ENCODE peak calls at places on chromosomes 11 and 22, in five cellular contexts. L is kidney, S is keratinocyte, R is IMR-90, C is Karpas-422. G is an unnamed sample.

GRCh38 chr11:59012942-59013256 is 73.2 kb upstream of the GLYATL1B start:
- DNase-seq in L (no peak), S (no peak), R (no peak), C (no peak), G (no peak)

GRCh38 chr22:46649176-46650077 is 29.2 kb downstream of the GRAMD4 start:
- DNase-seq in L (no peak), S (no peak), R (peak), C (no peak), G (no peak)

GRCh38 chr11:130179396-130180306 is 20.1 kb downstream of the ST14 start:
- DNase-seq in L (peak), S (no peak), R (no peak), C (no peak), G (no peak)

GRCh38 chr11:108223449-108224149 is 732 bp downstream of the ATM start:
- DNase-seq in L (no peak), S (no peak), R (peak), C (peak), G (no peak)

GRCh38 chr11:61555051-61555969 is 25.6 kb downstream of the SYT7 start:
- DNase-seq in L (no peak), S (no peak), R (no peak), C (no peak), G (no peak)

GRCh38 chr11:74282421-74282820 is 29.0 kb downstream of the P4HA3 start:
- DNase-seq in L (no peak), S (no peak), R (no peak), C (no peak), G (no peak)

GRCh38 chr11:69321877-69322350 is 28.0 kb downstream of the MYEOV start:
- DNase-seq in L (no peak), S (peak), R (peak), C (no peak), G (no peak)

GRCh38 chr11:116984589-116984988 is 113.6 kb downstream of the SIK3 start:
- DNase-seq in L (no peak), S (peak), R (peak), C (no peak), G (peak)

GRCh38 chr11:100640646-100641045 is 46.4 kb upstream of the ARHGAP42 start:
- DNase-seq in L (no peak), S (no peak), R (peak), C (no peak), G (no peak)

GRCh38 chr11:19972091-19972490 is 188.2 kb downstream of the DBX1 start:
- DNase-seq in L (no peak), S (no peak), R (no peak), C (no peak), G (no peak)

GRCh38 chr22:19942886-19943664 is 1.5 kb upstream of the TXNRD2 start:
- DNase-seq in L (peak), S (no peak), R (peak), C (no peak), G (no peak)

GRCh38 chr22:50278956-50279619 is 8.9 kb upstream of the MAPK11 start:
- DNase-seq in L (no peak), S (no peak), R (no peak), C (no peak), G (no peak)

GRCh38 chr11:66981976-66982578 is 7.0 kb downstream of the C11orf86 start:
- DNase-seq in L (peak), S (no peak), R (peak), C (peak), G (no peak)

GRCh38 chr11:1202154-1202775 is 20.6 kb upstream of the MUC5B start:
- DNase-seq in L (peak), S (no peak), R (no peak), C (peak), G (no peak)

GRCh38 chr11:70468256-70469230 is 70.2 kb downstream of the CTTN start:
- DNase-seq in L (no peak), S (no peak), R (no peak), C (no peak), G (no peak)

GRCh38 chr11:35330924-35331323 is 88.4 kb downstream of the SLC1A2 start:
- DNase-seq in L (no peak), S (no peak), R (no peak), C (no peak), G (no peak)

GRCh38 chr11:60477035-60477445 is 15.5 kb upstream of the MS4A12 start:
- DNase-seq in L (no peak), S (no peak), R (no peak), C (peak), G (no peak)

GRCh38 chr11:87015645-87016044 is 22.1 kb upstream of the TMEM135 start:
- DNase-seq in L (no peak), S (no peak), R (no peak), C (no peak), G (no peak)

GRCh38 chr11:4495487-4495886 is 13.0 kb downstream of the OR52K1 start:
- DNase-seq in L (no peak), S (no peak), R (no peak), C (no peak), G (no peak)

GRCh38 chr11:126135182-126136176 is 72.8 kb upstream of the CDON start:
- DNase-seq in L (no peak), S (no peak), R (no peak), C (no peak), G (no peak)

GRCh38 chr22:45731041-45731797 is 59.6 kb downstream of the ATXN10 start:
- DNase-seq in L (no peak), S (no peak), R (peak), C (no peak), G (no peak)

GRCh38 chr11:80613630-80614029 is 1172.8 kb upstream of the TENM4 start:
- DNase-seq in L (no peak), S (no peak), R (no peak), C (no peak), G (no peak)

GRCh38 chr22:47767403-47767802 is 1005.0 kb downstream of the TBC1D22A start:
- DNase-seq in L (no peak), S (peak), R (no peak), C (no peak), G (no peak)

GRCh38 chr11:1471736-1472135 is 14.8 kb downstream of the MOB2 start:
- DNase-seq in L (peak), S (no peak), R (no peak), C (no peak), G (no peak)

GRCh38 chr11:99176430-99176829 is 155.7 kb downstream of the CNTN5 start:
- DNase-seq in L (no peak), S (no peak), R (no peak), C (no peak), G (no peak)

GRCh38 chr11:32173435-32173834 is 82.6 kb downstream of the RCN1 start:
- DNase-seq in L (peak), S (no peak), R (peak), C (peak), G (no peak)
- H3K9ac ChIP-seq in L (no peak), S (no peak), R (no peak), C (no peak), G (no peak)

DNA sequence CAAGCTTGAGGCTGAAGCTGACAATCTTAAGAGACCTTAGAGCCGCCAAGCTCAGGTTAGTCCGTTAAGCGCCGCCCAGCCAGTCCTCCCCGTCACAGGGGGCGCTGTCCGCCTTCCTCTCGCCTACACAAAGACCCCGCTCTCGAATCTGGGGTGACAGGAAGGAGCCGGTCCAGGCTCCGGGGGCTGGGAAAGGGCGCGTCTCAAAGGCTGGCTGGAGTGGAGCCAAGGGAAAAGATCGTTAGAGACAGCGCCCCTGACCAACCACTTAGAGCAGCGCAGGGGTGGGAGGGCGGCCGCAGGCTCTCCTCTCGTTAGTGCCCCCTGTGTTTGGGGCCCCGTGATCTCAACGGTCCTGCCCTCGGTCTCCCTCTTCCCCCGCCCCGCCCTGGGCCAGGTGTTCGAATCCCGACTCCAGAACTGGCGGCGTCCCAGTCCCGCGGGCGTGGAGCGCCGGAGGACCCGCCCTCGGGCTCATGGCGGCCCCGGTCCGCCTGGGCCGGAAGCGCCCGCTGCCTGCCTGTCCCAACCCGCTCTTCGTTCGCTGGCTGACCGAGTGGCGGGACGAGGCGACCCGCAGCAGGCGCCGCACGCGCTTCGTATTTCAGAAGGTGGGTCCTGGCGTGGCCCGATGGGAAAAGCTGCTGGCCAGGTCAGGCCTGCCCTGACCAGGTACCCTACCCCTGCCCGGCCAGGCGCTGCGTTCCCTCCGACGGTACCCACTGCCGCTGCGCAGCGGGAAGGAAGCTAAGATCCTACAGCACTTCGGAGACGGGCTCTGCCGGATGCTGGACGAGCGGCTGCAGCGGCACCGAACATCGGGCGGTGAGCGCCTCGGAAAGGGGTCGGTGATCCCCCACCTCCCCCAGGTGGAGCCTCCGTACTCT is at the start of gene MUS81:
- DNase-seq in L (peak), S (peak), R (peak), C (peak), G (peak)
- H3K27ac ChIP-seq in L (peak), S (peak), R (peak), C (peak), G (peak)

DNA sequence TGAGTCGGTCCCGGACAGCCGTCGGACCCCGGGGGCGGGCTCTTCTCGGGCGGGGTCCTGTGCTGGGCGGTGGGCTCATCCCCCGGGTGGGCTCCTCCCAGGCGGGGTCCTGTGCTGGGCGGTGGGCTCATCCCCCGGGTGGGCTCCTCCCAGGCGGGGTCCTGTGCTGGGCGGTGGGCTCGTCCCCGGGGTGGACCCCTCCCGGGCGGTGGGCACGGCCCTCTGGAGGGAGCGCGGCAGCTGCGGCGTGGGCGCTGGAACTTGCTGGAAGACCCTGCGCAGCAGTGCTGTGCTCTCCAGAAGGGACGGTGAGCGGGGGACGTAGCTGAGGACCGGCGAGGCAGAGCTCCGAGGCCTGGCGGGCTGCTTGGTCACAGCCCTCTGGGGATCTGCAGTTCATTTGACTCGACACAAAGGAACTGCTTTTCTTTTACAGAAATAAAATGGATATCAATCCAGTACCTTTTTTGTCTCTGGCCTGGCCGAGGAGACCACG is 602 bp downstream of the JAM3 start:
- DNase-seq in L (no peak), S (no peak), R (peak), C (no peak), G (no peak)
- H3K9ac ChIP-seq in L (no peak), S (no peak), R (peak), C (no peak), G (peak)

GRCh38 chr11:78801161-78801884 is 226.7 kb upstream of the NARS2 start:
- DNase-seq in L (no peak), S (peak), R (peak), C (no peak), G (no peak)
- H3K27ac ChIP-seq in L (peak), S (peak), R (peak), C (no peak), G (no peak)

GRCh38 chr11:76783294-76783900 is at the start of gene TSKU:
- DNase-seq in L (no peak), S (no peak), R (no peak), C (no peak), G (no peak)

GRCh38 chr11:76782526-76783293 is 446 bp upstream of the TSKU start:
- DNase-seq in L (peak), S (no peak), R (peak), C (peak), G (peak)

GRCh38 chr11:76781861-76782500 is 1.2 kb upstream of the TSKU start:
- DNase-seq in L (no peak), S (no peak), R (no peak), C (no peak), G (no peak)

GRCh38 chr11:76785513-76785912 is 2.4 kb downstream of the TSKU start:
- DNase-seq in L (no peak), S (no peak), R (no peak), C (no peak), G (no peak)

GRCh38 chr11:76783901-76784813 is 1.0 kb downstream of the TSKU start:
- DNase-seq in L (peak), S (no peak), R (peak), C (no peak), G (no peak)
- H3K9ac ChIP-seq in L (peak), S (peak), R (peak), C (no peak), G (peak)

DNA sequence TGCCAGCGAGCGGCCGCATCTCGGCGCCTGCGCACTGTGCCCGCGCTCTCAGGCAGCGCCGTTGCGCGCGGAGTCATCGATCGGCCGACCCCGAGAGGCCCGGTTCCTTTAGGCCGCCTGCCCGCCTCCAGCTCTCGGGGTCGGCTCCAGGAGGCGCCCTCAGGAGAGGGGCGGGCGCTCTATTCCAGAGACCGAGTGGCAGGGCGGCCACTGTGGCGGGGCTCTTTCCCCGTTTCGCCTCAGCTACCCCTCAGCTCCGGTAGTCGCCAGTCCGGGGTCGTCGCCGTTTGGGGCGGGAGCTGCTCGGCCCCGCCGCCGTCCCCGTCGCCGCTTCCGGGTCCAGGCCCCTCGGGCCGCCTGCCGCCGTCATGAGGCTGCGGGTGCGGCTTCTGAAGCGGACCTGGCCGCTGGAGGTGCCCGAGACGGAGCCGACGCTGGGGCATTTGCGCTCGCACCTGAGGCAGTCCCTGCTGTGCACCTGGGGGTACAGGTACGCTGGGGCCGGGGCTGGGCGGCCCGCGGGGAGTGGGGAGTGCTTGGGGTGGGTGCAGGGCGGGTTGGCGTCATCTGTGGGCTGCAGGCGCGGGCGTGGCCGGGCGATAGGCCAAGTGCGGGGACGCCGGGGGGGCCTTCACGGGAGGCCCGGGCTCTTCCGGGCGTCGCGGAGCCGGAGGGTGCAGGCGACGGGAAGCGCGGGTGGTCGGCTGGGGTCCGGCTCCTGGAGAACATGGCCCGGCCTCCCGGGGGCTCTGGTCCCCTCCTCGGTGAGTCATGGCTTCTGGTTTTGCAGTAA is at the start of gene FBXO7:
- DNase-seq in L (peak), S (no peak), R (peak), C (peak), G (no peak)
- H3K27ac ChIP-seq in L (peak), S (peak), R (peak), C (peak), G (peak)

DNA sequence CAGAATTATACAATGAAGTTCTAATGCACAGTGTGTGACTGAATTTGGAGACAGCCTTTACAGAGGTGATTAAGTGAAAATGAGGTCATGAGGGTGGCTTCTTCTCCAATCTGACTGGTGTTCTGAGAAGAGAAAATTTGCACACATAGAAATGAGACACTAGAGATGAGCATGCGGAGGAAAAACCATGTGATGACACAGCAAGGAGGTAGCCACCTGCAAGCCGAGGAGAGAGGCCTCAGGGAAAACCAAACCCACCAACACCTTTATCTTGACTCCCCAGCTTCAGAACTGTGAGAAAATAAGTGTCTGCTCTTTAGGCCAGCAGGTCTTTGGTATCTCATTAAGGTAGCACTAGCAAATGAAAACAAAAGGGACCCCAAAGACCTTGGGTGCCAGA is 93.2 kb downstream of the GGTLC2 start:
- DNase-seq in L (no peak), S (no peak), R (no peak), C (no peak), G (no peak)
- H3K9ac ChIP-seq in L (no peak), S (no peak), R (no peak), C (no peak), G (no peak)

GRCh38 chr22:43270314-43270908 is 72.8 kb downstream of the SCUBE1 start:
- DNase-seq in L (no peak), S (no peak), R (no peak), C (peak), G (no peak)

GRCh38 chr22:43270949-43271348 is 72.2 kb downstream of the SCUBE1 start:
- DNase-seq in L (no peak), S (no peak), R (no peak), C (no peak), G (no peak)

GRCh38 chr22:43273902-43274484 is 69.2 kb downstream of the SCUBE1 start:
- DNase-seq in L (no peak), S (peak), R (peak), C (peak), G (no peak)

GRCh38 chr22:43272869-43273318 is 70.3 kb downstream of the SCUBE1 start:
- DNase-seq in L (no peak), S (no peak), R (no peak), C (no peak), G (no peak)

DNA sequence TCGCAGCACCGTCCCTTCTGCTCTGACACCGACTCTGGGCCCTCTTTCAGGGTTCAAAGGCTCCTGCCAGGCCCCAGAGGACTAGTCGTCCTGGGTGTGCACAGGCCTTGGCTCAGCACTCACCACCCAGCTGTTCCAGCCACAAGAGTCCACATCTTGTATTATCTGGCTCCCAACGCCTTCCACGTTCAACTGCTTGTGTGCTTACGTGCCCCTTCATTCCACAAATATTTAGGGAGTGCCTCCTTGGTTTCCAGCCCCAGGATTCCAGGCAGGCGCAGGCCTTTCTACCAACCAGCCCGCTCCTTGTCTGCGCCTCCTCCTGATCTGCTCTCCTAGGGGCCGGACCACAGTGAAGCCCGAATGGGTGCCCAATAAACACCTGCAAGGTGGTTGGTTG is 70.9 kb downstream of the SCUBE1 start:
- DNase-seq in L (no peak), S (no peak), R (peak), C (no peak), G (no peak)
- H3K27ac ChIP-seq in L (no peak), S (no peak), R (no peak), C (no peak), G (no peak)

G was measured in SK-N-MC.